ENCODE peak calls at places on chromosomes 6 and 20, in nine cellular contexts. One of them, this sample, is unnamed.

GRCh38 chr6:158646023-158646888 is 1.7 kb upstream of the DYNLT1 start:
- DNase-seq in uterus: no peak
- DNase-seq in CD8-positive, alpha-beta T cell: no peak
- DNase-seq in dorsolateral prefrontal cortex: no peak
- DNase-seq in HL-60: no peak
- DNase-seq in Calu3: peak
- DNase-seq in AG04449: no peak
- DNase-seq in neural crest cell: no peak
- DNase-seq in WTC11: no peak
- DNase-seq in this sample: peak

GRCh38 chr6:98020222-98020621 is 737.2 kb upstream of the MMS22L start:
- DNase-seq in dorsolateral prefrontal cortex: no peak
- DNase-seq in WTC11: peak
- DNase-seq in neural crest cell: no peak
- DNase-seq in AG04449: no peak
- DNase-seq in CD8-positive, alpha-beta T cell: no peak
- DNase-seq in HL-60: no peak
- DNase-seq in uterus: no peak
- DNase-seq in Calu3: no peak
- DNase-seq in this sample: no peak

GRCh38 chr20:32485126-32485769 is 99.9 kb downstream of the NOL4L start:
- DNase-seq in CD8-positive, alpha-beta T cell: peak
- DNase-seq in uterus: peak
- DNase-seq in Calu3: peak
- DNase-seq in AG04449: peak
- DNase-seq in HL-60: peak
- DNase-seq in neural crest cell: peak
- DNase-seq in dorsolateral prefrontal cortex: peak
- DNase-seq in WTC11: peak
- DNase-seq in this sample: peak

GRCh38 chr20:17818187-17818586 is 118.4 kb downstream of the BANF2 start:
- DNase-seq in dorsolateral prefrontal cortex: no peak
- DNase-seq in neural crest cell: no peak
- DNase-seq in CD8-positive, alpha-beta T cell: no peak
- DNase-seq in AG04449: no peak
- DNase-seq in HL-60: no peak
- DNase-seq in uterus: no peak
- DNase-seq in WTC11: no peak
- DNase-seq in Calu3: no peak
- DNase-seq in this sample: no peak

GRCh38 chr6:6006428-6007310 is at the start of gene NRN1:
- DNase-seq in WTC11: no peak
- DNase-seq in dorsolateral prefrontal cortex: no peak
- DNase-seq in uterus: no peak
- DNase-seq in AG04449: no peak
- DNase-seq in HL-60: no peak
- DNase-seq in Calu3: no peak
- DNase-seq in CD8-positive, alpha-beta T cell: no peak
- DNase-seq in neural crest cell: no peak
- DNase-seq in this sample: no peak

GRCh38 chr6:56804996-56805395 is 149.9 kb upstream of the BEND6 start:
- DNase-seq in WTC11: no peak
- DNase-seq in HL-60: no peak
- DNase-seq in CD8-positive, alpha-beta T cell: no peak
- DNase-seq in dorsolateral prefrontal cortex: no peak
- DNase-seq in uterus: no peak
- DNase-seq in Calu3: no peak
- DNase-seq in AG04449: no peak
- DNase-seq in neural crest cell: no peak
- DNase-seq in this sample: no peak

GRCh38 chr6:15956205-15957106 is 172.4 kb upstream of the MYLIP start:
- DNase-seq in neural crest cell: no peak
- DNase-seq in CD8-positive, alpha-beta T cell: no peak
- DNase-seq in Calu3: peak
- DNase-seq in HL-60: no peak
- DNase-seq in AG04449: no peak
- DNase-seq in uterus: no peak
- DNase-seq in dorsolateral prefrontal cortex: no peak
- DNase-seq in WTC11: no peak
- DNase-seq in this sample: peak

GRCh38 chr6:113082691-113083090 is 735.6 kb downstream of the RFPL4B start:
- DNase-seq in HL-60: no peak
- DNase-seq in uterus: no peak
- DNase-seq in WTC11: no peak
- DNase-seq in dorsolateral prefrontal cortex: no peak
- DNase-seq in Calu3: no peak
- DNase-seq in AG04449: no peak
- DNase-seq in CD8-positive, alpha-beta T cell: no peak
- DNase-seq in neural crest cell: no peak
- DNase-seq in this sample: no peak

GRCh38 chr20:15702161-15702560 is 871.1 kb downstream of the KIF16B start:
- DNase-seq in Calu3: no peak
- DNase-seq in uterus: no peak
- DNase-seq in dorsolateral prefrontal cortex: no peak
- DNase-seq in CD8-positive, alpha-beta T cell: no peak
- DNase-seq in WTC11: no peak
- DNase-seq in neural crest cell: no peak
- DNase-seq in HL-60: no peak
- DNase-seq in AG04449: peak
- DNase-seq in this sample: no peak

GRCh38 chr6:170175644-170176620 is 114.9 kb downstream of the DLL1 start:
- DNase-seq in Calu3: no peak
- DNase-seq in WTC11: no peak
- DNase-seq in dorsolateral prefrontal cortex: no peak
- DNase-seq in neural crest cell: no peak
- DNase-seq in HL-60: no peak
- DNase-seq in CD8-positive, alpha-beta T cell: no peak
- DNase-seq in AG04449: no peak
- DNase-seq in uterus: peak
- DNase-seq in this sample: peak

GRCh38 chr6:16174368-16175078 is 45.6 kb downstream of the MYLIP start:
- DNase-seq in uterus: no peak
- DNase-seq in AG04449: no peak
- DNase-seq in Calu3: no peak
- DNase-seq in dorsolateral prefrontal cortex: no peak
- DNase-seq in neural crest cell: no peak
- DNase-seq in WTC11: no peak
- DNase-seq in HL-60: no peak
- DNase-seq in CD8-positive, alpha-beta T cell: no peak
- DNase-seq in this sample: peak

GRCh38 chr20:8433286-8433685 is 301.2 kb downstream of the PLCB1 start:
- DNase-seq in dorsolateral prefrontal cortex: no peak
- DNase-seq in neural crest cell: no peak
- DNase-seq in AG04449: no peak
- DNase-seq in HL-60: no peak
- DNase-seq in uterus: no peak
- DNase-seq in Calu3: no peak
- DNase-seq in WTC11: no peak
- DNase-seq in CD8-positive, alpha-beta T cell: no peak
- DNase-seq in this sample: no peak

GRCh38 chr6:132423839-132424238 is 22.6 kb upstream of the MOXD1 start:
- DNase-seq in uterus: no peak
- DNase-seq in neural crest cell: no peak
- DNase-seq in dorsolateral prefrontal cortex: no peak
- DNase-seq in Calu3: no peak
- DNase-seq in CD8-positive, alpha-beta T cell: no peak
- DNase-seq in HL-60: no peak
- DNase-seq in WTC11: no peak
- DNase-seq in AG04449: no peak
- DNase-seq in this sample: no peak

GRCh38 chr6:150025201-150025917 is at the start of gene RAET1L:
- DNase-seq in dorsolateral prefrontal cortex: no peak
- DNase-seq in neural crest cell: no peak
- DNase-seq in HL-60: no peak
- DNase-seq in uterus: no peak
- DNase-seq in AG04449: no peak
- DNase-seq in Calu3: peak
- DNase-seq in WTC11: no peak
- DNase-seq in CD8-positive, alpha-beta T cell: no peak
- DNase-seq in this sample: peak

GRCh38 chr6:157800420-157801237 is 22.4 kb upstream of the SNX9 start:
- DNase-seq in AG04449: peak
- DNase-seq in CD8-positive, alpha-beta T cell: no peak
- DNase-seq in uterus: no peak
- DNase-seq in dorsolateral prefrontal cortex: no peak
- DNase-seq in Calu3: no peak
- DNase-seq in HL-60: peak
- DNase-seq in neural crest cell: no peak
- DNase-seq in WTC11: no peak
- DNase-seq in this sample: no peak

GRCh38 chr6:37381579-37381978 is 27.8 kb downstream of the RNF8 start:
- DNase-seq in CD8-positive, alpha-beta T cell: no peak
- DNase-seq in dorsolateral prefrontal cortex: no peak
- DNase-seq in HL-60: peak
- DNase-seq in Calu3: peak
- DNase-seq in WTC11: peak
- DNase-seq in uterus: no peak
- DNase-seq in neural crest cell: no peak
- DNase-seq in AG04449: no peak
- DNase-seq in this sample: peak

GRCh38 chr20:19549896-19550295 is 208.2 kb upstream of the RIN2 start:
- DNase-seq in Calu3: no peak
- DNase-seq in uterus: no peak
- DNase-seq in HL-60: no peak
- DNase-seq in AG04449: no peak
- DNase-seq in WTC11: no peak
- DNase-seq in CD8-positive, alpha-beta T cell: no peak
- DNase-seq in dorsolateral prefrontal cortex: no peak
- DNase-seq in neural crest cell: no peak
- DNase-seq in this sample: no peak

GRCh38 chr20:51359947-51360346 is 182.6 kb downstream of the NFATC2 start:
- DNase-seq in CD8-positive, alpha-beta T cell: no peak
- DNase-seq in HL-60: no peak
- DNase-seq in WTC11: no peak
- DNase-seq in Calu3: no peak
- DNase-seq in uterus: no peak
- DNase-seq in AG04449: no peak
- DNase-seq in dorsolateral prefrontal cortex: no peak
- DNase-seq in neural crest cell: no peak
- DNase-seq in this sample: no peak

GRCh38 chr20:34075647-34076046 is 36.4 kb downstream of the EIF2S2 start:
- DNase-seq in dorsolateral prefrontal cortex: no peak
- DNase-seq in neural crest cell: no peak
- DNase-seq in uterus: no peak
- DNase-seq in AG04449: no peak
- DNase-seq in CD8-positive, alpha-beta T cell: no peak
- DNase-seq in HL-60: no peak
- DNase-seq in Calu3: no peak
- DNase-seq in WTC11: peak
- DNase-seq in this sample: no peak

GRCh38 chr6:158047120-158047518 is 65.5 kb downstream of the SYNJ2 start:
- DNase-seq in uterus: no peak
- DNase-seq in CD8-positive, alpha-beta T cell: peak
- DNase-seq in dorsolateral prefrontal cortex: peak
- DNase-seq in neural crest cell: no peak
- DNase-seq in HL-60: no peak
- DNase-seq in WTC11: no peak
- DNase-seq in Calu3: no peak
- DNase-seq in AG04449: no peak
- DNase-seq in this sample: no peak

GRCh38 chr20:33666293-33667244 is at the start of gene ACTL10:
- DNase-seq in WTC11: peak
- DNase-seq in neural crest cell: peak
- DNase-seq in uterus: peak
- DNase-seq in Calu3: peak
- DNase-seq in CD8-positive, alpha-beta T cell: peak
- DNase-seq in dorsolateral prefrontal cortex: peak
- DNase-seq in AG04449: peak
- DNase-seq in HL-60: peak
- DNase-seq in this sample: peak

GRCh38 chr6:73030257-73030656 is 195.0 kb downstream of the KHDC1L start:
- DNase-seq in AG04449: no peak
- DNase-seq in uterus: no peak
- DNase-seq in Calu3: no peak
- DNase-seq in WTC11: no peak
- DNase-seq in dorsolateral prefrontal cortex: no peak
- DNase-seq in HL-60: no peak
- DNase-seq in CD8-positive, alpha-beta T cell: no peak
- DNase-seq in neural crest cell: no peak
- DNase-seq in this sample: no peak

GRCh38 chr20:61295726-61296628 is 43.9 kb downstream of the CDH4 start:
- DNase-seq in WTC11: no peak
- DNase-seq in HL-60: no peak
- DNase-seq in dorsolateral prefrontal cortex: no peak
- DNase-seq in Calu3: no peak
- DNase-seq in CD8-positive, alpha-beta T cell: no peak
- DNase-seq in neural crest cell: no peak
- DNase-seq in AG04449: no peak
- DNase-seq in uterus: no peak
- DNase-seq in this sample: no peak
- TF ChIP-seq CTCF in WTC11: no peak
- TF ChIP-seq CTCF in HL-60: no peak
- TF ChIP-seq CTCF in dorsolateral prefrontal cortex: no peak
- TF ChIP-seq CTCF in Calu3: no peak
- TF ChIP-seq CTCF in CD8-positive, alpha-beta T cell: no peak
- TF ChIP-seq CTCF in neural crest cell: no peak
- TF ChIP-seq CTCF in AG04449: no peak
- TF ChIP-seq CTCF in uterus: no peak
- TF ChIP-seq CTCF in this sample: no peak

DNA sequence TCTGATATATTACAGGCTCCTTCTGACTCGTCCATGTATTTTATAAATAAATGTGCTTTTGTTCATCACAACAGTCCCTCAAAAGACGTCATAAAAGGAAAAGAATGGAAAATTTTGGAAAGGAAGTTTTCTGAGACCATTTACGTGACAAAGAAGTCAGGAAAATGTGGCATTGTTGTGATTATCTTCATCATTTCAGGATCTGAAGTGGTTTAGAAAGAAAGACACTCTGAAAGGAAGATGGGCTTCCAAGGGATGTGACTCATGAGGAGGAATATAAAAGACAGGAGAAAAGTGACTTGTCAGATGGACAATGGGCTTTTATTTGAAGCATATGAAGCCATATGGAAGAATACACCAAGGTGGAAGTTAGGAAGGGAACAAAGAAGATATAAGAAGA is 190.2 kb upstream of the PREP start:
- DNase-seq in neural crest cell: no peak
- DNase-seq in CD8-positive, alpha-beta T cell: no peak
- DNase-seq in uterus: no peak
- DNase-seq in Calu3: no peak
- DNase-seq in WTC11: no peak
- DNase-seq in HL-60: no peak
- DNase-seq in dorsolateral prefrontal cortex: no peak
- DNase-seq in AG04449: no peak
- DNase-seq in this sample: no peak
- TF ChIP-seq CTCF in neural crest cell: no peak
- TF ChIP-seq CTCF in CD8-positive, alpha-beta T cell: no peak
- TF ChIP-seq CTCF in uterus: no peak
- TF ChIP-seq CTCF in Calu3: no peak
- TF ChIP-seq CTCF in WTC11: no peak
- TF ChIP-seq CTCF in HL-60: no peak
- TF ChIP-seq CTCF in dorsolateral prefrontal cortex: no peak
- TF ChIP-seq CTCF in AG04449: no peak
- TF ChIP-seq CTCF in this sample: no peak

GRCh38 chr20:59955131-59955796 is 3.0 kb upstream of the CDH26 start:
- DNase-seq in uterus: no peak
- DNase-seq in AG04449: no peak
- DNase-seq in Calu3: peak
- DNase-seq in neural crest cell: no peak
- DNase-seq in dorsolateral prefrontal cortex: no peak
- DNase-seq in CD8-positive, alpha-beta T cell: no peak
- DNase-seq in WTC11: no peak
- DNase-seq in HL-60: no peak
- DNase-seq in this sample: no peak
- TF ChIP-seq CTCF in uterus: no peak
- TF ChIP-seq CTCF in AG04449: peak
- TF ChIP-seq CTCF in Calu3: peak
- TF ChIP-seq CTCF in neural crest cell: peak
- TF ChIP-seq CTCF in dorsolateral prefrontal cortex: peak
- TF ChIP-seq CTCF in CD8-positive, alpha-beta T cell: no peak
- TF ChIP-seq CTCF in WTC11: no peak
- TF ChIP-seq CTCF in HL-60: peak
- TF ChIP-seq CTCF in this sample: no peak

GRCh38 chr6:8195040-8195713 is 92.8 kb upstream of the EEF1E1 start:
- DNase-seq in Calu3: no peak
- DNase-seq in dorsolateral prefrontal cortex: no peak
- DNase-seq in WTC11: peak
- DNase-seq in AG04449: no peak
- DNase-seq in neural crest cell: no peak
- DNase-seq in uterus: no peak
- DNase-seq in CD8-positive, alpha-beta T cell: no peak
- DNase-seq in HL-60: no peak
- DNase-seq in this sample: no peak
- TF ChIP-seq CTCF in Calu3: no peak
- TF ChIP-seq CTCF in dorsolateral prefrontal cortex: no peak
- TF ChIP-seq CTCF in WTC11: no peak
- TF ChIP-seq CTCF in AG04449: no peak
- TF ChIP-seq CTCF in neural crest cell: peak
- TF ChIP-seq CTCF in uterus: no peak
- TF ChIP-seq CTCF in CD8-positive, alpha-beta T cell: no peak
- TF ChIP-seq CTCF in HL-60: no peak
- TF ChIP-seq CTCF in this sample: no peak